ENCODE peak calls at places on chromosomes 11 and 22, in four cellular contexts. One of them, this sample, is unnamed.
A peak's percentile ranks its signal among the peaks of the same experiment; 100 is the strongest.

GRCh38 chr11:123239371-123240150 is 44.5 kb upstream of the CLMP start:
- DNase-seq in K562: no peak
- DNase-seq in H1: no peak
- DNase-seq in GM12878: no peak
- DNase-seq in this sample: no peak

GRCh38 chr11:2072551-2073261 is 66.5 kb downstream of the IGF2 start:
- DNase-seq in K562: no peak
- DNase-seq in H1: no peak
- DNase-seq in GM12878: no peak
- DNase-seq in this sample: no peak

GRCh38 chr11:10304495-10305261 is at the start of gene ADM:
- DNase-seq in K562: peak; percentile 53
- DNase-seq in H1: no peak
- DNase-seq in GM12878: no peak
- DNase-seq in this sample: peak; percentile 94

GRCh38 chr11:72039108-72039850 is 40.6 kb downstream of the IL18BP start:
- DNase-seq in K562: no peak
- DNase-seq in H1: no peak
- DNase-seq in GM12878: no peak
- DNase-seq in this sample: peak; percentile 64

GRCh38 chr22:42064629-42065028 is 6.0 kb downstream of the NAGA start:
- DNase-seq in K562: no peak
- DNase-seq in H1: no peak
- DNase-seq in GM12878: no peak
- DNase-seq in this sample: no peak

GRCh38 chr22:33519974-33520903 is 400.0 kb downstream of the LARGE1 start:
- DNase-seq in K562: no peak
- DNase-seq in H1: no peak
- DNase-seq in GM12878: no peak
- DNase-seq in this sample: no peak

GRCh38 chr11:86596861-86597632 is 75.4 kb downstream of the ME3 start:
- DNase-seq in K562: no peak
- DNase-seq in H1: no peak
- DNase-seq in GM12878: no peak
- DNase-seq in this sample: no peak

GRCh38 chr11:2794947-2795346 is 90.6 kb downstream of the CDKN1C start:
- DNase-seq in K562: no peak
- DNase-seq in H1: no peak
- DNase-seq in GM12878: no peak
- DNase-seq in this sample: no peak

GRCh38 chr11:134331565-134332188 is at the start of gene GLB1L2:
- DNase-seq in K562: peak; percentile 99
- DNase-seq in H1: no peak
- DNase-seq in GM12878: no peak
- DNase-seq in this sample: peak; percentile 99

GRCh38 chr22:20065896-20066616 is 14.0 kb upstream of the DGCR8 start:
- DNase-seq in K562: no peak
- DNase-seq in H1: no peak
- DNase-seq in GM12878: no peak
- DNase-seq in this sample: no peak

GRCh38 chr11:64643258-64643881 is 52.4 kb downstream of the SLC22A12 start:
- DNase-seq in K562: peak; percentile 29
- DNase-seq in H1: no peak
- DNase-seq in GM12878: no peak
- DNase-seq in this sample: peak; percentile 94

GRCh38 chr11:119671048-119671447 is 58.0 kb downstream of the NECTIN1 start:
- DNase-seq in K562: no peak
- DNase-seq in H1: no peak
- DNase-seq in GM12878: no peak
- DNase-seq in this sample: peak; percentile 87

GRCh38 chr11:75562836-75563484 is 907 bp downstream of the SERPINH1 start:
- DNase-seq in K562: peak; percentile 65
- DNase-seq in H1: no peak
- DNase-seq in GM12878: no peak
- DNase-seq in this sample: peak; percentile 64

GRCh38 chr22:37546436-37547248 is 13.6 kb upstream of the CDC42EP1 start:
- DNase-seq in K562: no peak
- DNase-seq in H1: no peak
- DNase-seq in GM12878: no peak
- DNase-seq in this sample: no peak

GRCh38 chr22:49768961-49769690 is 58.5 kb downstream of the BRD1 start:
- DNase-seq in K562: no peak
- DNase-seq in H1: no peak
- DNase-seq in GM12878: no peak
- DNase-seq in this sample: peak; percentile 40

GRCh38 chr22:33781396-33781795 is 138.9 kb downstream of the LARGE1 start:
- DNase-seq in K562: no peak
- DNase-seq in H1: no peak
- DNase-seq in GM12878: no peak
- DNase-seq in this sample: no peak

GRCh38 chr11:113265343-113265742 is 49.0 kb upstream of the TTC12 start:
- DNase-seq in K562: no peak
- DNase-seq in H1: no peak
- DNase-seq in GM12878: no peak
- DNase-seq in this sample: no peak

GRCh38 chr11:66419825-66420224 is 1.0 kb upstream of the NPAS4 start:
- DNase-seq in K562: no peak
- DNase-seq in H1: no peak
- DNase-seq in GM12878: no peak
- DNase-seq in this sample: peak; percentile 89

GRCh38 chr11:37504925-37505324 is 906.9 kb upstream of the RAG2 start:
- DNase-seq in K562: no peak
- DNase-seq in H1: no peak
- DNase-seq in GM12878: no peak
- DNase-seq in this sample: no peak

GRCh38 chr11:113273720-113274119 is 40.7 kb upstream of the TTC12 start:
- DNase-seq in K562: no peak
- DNase-seq in H1: no peak
- DNase-seq in GM12878: no peak
- DNase-seq in this sample: peak; percentile 84

GRCh38 chr11:562046-562645 is 1.4 kb downstream of the RASSF7 start:
- DNase-seq in K562: no peak
- DNase-seq in H1: no peak
- DNase-seq in GM12878: no peak
- DNase-seq in this sample: no peak

GRCh38 chr11:70397983-70398833 is at the start of gene CTTN:
- DNase-seq in K562: peak; percentile 97
- DNase-seq in H1: peak; percentile 80
- DNase-seq in GM12878: peak; percentile 24
- DNase-seq in this sample: peak; percentile 99

GRCh38 chr11:72836111-72836510 is 21.9 kb downstream of the ATG16L2 start:
- DNase-seq in K562: no peak
- DNase-seq in H1: no peak
- DNase-seq in GM12878: no peak
- DNase-seq in this sample: no peak

GRCh38 chr11:102010776-102011500 is 36.3 kb upstream of the CFAP300 start:
- DNase-seq in K562: peak; percentile 27
- DNase-seq in H1: peak; percentile 61
- DNase-seq in GM12878: no peak
- DNase-seq in this sample: peak; percentile 17

GRCh38 chr22:37525073-37525745 is 6.0 kb upstream of the CARD10 start:
- DNase-seq in K562: no peak
- DNase-seq in H1: no peak
- DNase-seq in GM12878: no peak
- DNase-seq in this sample: peak; percentile 37

GRCh38 chr11:44524751-44525171 is 40.7 kb upstream of the CD82 start:
- DNase-seq in K562: peak; percentile 71
- DNase-seq in H1: no peak
- DNase-seq in GM12878: no peak
- DNase-seq in this sample: no peak

GRCh38 chr11:73521621-73522020 is 76.3 kb downstream of the FAM168A start:
- DNase-seq in K562: no peak
- DNase-seq in H1: no peak
- DNase-seq in GM12878: peak; percentile 53
- DNase-seq in this sample: no peak

GRCh38 chr22:39090426-39091064 is 6.5 kb upstream of the APOBEC3H start:
- DNase-seq in K562: no peak
- DNase-seq in H1: no peak
- DNase-seq in GM12878: no peak
- DNase-seq in this sample: no peak

GRCh38 chr22:37172266-37173245 is 15.5 kb downstream of the C1QTNF6 start:
- DNase-seq in K562: no peak
- DNase-seq in H1: no peak
- DNase-seq in GM12878: no peak
- DNase-seq in this sample: peak; percentile 6

GRCh38 chr11:95788921-95789505 is 569 bp downstream of the FAM76B start:
- DNase-seq in K562: peak; percentile 21
- DNase-seq in H1: peak; percentile 2
- DNase-seq in GM12878: no peak
- DNase-seq in this sample: peak; percentile 49

GRCh38 chr11:128420943-128421342 is 166.4 kb downstream of the ETS1 start:
- DNase-seq in K562: no peak
- DNase-seq in H1: no peak
- DNase-seq in GM12878: no peak
- DNase-seq in this sample: no peak

GRCh38 chr22:17918840-17919239 is 105.5 kb downstream of the MICAL3 start:
- DNase-seq in K562: no peak
- DNase-seq in H1: no peak
- DNase-seq in GM12878: no peak
- DNase-seq in this sample: no peak

GRCh38 chr11:78350101-78350645 is 67.4 kb downstream of the GAB2 start:
- DNase-seq in K562: peak; percentile 27
- DNase-seq in H1: no peak
- DNase-seq in GM12878: peak; percentile 25
- DNase-seq in this sample: no peak

DNA sequence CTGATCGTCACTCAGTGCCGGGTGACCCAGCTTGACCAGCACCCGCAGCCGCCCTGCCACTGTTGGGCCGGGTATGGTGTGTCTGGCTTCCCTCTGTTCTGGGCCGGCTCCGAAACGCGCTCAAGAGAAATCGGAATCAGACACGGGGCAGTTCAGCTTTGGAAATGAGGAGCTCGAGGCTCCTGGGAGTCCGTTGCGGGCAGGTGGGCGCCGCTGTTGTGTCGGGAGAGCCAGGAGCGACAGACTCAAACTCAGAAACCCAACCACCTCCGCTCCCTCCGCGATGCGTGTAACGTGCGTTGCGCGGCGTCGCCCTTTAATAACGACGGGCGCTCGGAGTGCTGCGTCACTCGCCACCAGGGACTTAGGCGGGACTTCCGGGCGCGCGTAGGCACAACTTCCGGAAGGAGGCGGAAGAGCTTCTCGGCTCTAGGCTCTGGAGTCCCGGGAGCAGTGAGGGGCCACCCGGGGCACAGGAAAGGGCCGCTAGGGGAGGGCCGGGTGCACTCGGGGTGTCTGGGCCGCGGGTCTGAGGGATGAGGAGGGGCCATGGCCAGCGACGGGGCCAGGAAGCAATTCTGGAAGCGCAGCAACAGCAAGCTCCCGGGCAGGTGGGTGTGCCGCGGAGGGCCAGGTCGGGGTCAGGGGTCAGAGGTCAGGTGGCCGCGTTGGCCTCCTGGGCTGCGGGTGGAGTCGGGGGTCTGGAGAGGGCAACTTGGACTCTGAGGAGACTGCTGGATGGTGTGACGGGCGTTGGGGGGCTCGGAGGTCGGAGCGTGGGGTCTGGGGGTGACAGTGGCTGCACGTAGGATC is at the start of gene TBC1D22A:
- DNase-seq in K562: peak; percentile 91
- DNase-seq in H1: peak; percentile 63
- DNase-seq in GM12878: no peak
- DNase-seq in this sample: peak; percentile 97
- TF ChIP-seq CTCF in K562: no peak
- TF ChIP-seq CTCF in H1: no peak
- TF ChIP-seq CTCF in GM12878: peak; percentile 0
- TF ChIP-seq CTCF in this sample: no peak

DNA sequence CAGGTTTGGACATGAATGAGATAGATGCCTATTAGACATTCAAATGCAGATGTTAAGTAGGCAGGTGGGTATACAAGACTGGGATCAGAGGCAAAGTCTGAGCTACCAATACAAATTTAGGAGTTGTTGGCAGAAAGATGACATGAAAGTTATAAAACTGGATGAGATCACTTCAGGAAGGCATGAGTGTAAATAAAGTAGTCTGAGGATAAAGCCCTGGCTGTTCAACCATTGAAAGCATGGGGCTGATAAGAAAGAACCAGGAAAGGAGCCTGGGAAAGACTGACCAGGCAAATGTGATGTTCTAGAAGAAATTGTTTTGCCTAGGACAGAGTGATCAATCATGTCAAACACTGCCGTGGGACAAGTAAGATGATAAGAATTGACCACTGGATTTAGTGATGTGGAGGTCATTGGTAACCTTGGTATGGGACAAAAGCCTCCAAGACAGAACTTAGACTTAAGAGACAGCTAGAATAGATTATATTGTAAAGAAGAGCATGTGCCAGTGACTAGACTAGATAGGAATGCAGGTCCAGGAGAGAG is 98.5 kb downstream of the EHF start:
- DNase-seq in K562: no peak
- DNase-seq in H1: no peak
- DNase-seq in GM12878: no peak
- DNase-seq in this sample: no peak
- TF ChIP-seq NRF1 in K562: no peak
- TF ChIP-seq NRF1 in H1: no peak
- TF ChIP-seq NRF1 in GM12878: no peak
- TF ChIP-seq NRF1 in this sample: no peak

GRCh38 chr22:24498826-24499225 is 3.7 kb downstream of the UPB1 start:
- DNase-seq in K562: no peak
- DNase-seq in H1: no peak
- DNase-seq in GM12878: no peak
- DNase-seq in this sample: no peak
- TF ChIP-seq CTCF in K562: no peak
- TF ChIP-seq CTCF in H1: no peak
- TF ChIP-seq CTCF in GM12878: no peak
- TF ChIP-seq CTCF in this sample: no peak

GRCh38 chr11:5712507-5712906 is 22.9 kb downstream of the TRIM22 start:
- DNase-seq in K562: peak; percentile 14
- DNase-seq in H1: no peak
- DNase-seq in GM12878: no peak
- DNase-seq in this sample: no peak

DNA sequence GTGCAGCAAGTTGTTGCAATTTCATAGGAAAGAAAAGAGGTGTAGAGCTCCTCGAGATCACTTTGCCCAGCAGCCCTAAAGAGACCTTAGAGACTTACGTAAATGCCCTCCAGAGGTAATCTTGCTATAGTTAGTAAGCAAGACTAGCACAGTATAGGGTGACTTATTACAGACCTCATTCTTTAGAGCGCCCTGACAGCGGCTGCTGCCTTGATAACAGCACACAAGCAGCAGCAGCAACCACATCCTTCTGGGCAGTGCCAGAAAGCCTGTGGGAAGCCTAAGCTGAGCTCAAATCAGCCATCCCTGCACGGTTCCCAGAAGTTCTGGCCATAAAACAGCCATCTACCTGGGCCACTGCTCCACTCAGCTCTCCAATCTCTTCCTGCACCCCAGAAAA is 22.6 kb upstream of the OR56B1 start:
- DNase-seq in K562: no peak
- DNase-seq in H1: no peak
- DNase-seq in GM12878: no peak
- DNase-seq in this sample: no peak
- TF ChIP-seq NRF1 in K562: no peak
- TF ChIP-seq NRF1 in H1: no peak
- TF ChIP-seq NRF1 in GM12878: no peak
- TF ChIP-seq NRF1 in this sample: no peak